ENCODE peak calls at places on chromosomes 5 and 9, in four cellular contexts. One of them, this sample, is unnamed.

GRCh38 chr5:149125386-149125891 is 15.9 kb upstream of the ABLIM3 start:
- DNase-seq in RWPE2: no peak
- DNase-seq in foreskin fibroblast: no peak
- DNase-seq in fibroblast of pulmonary artery: no peak
- DNase-seq in this sample: no peak

GRCh38 chr9:17394868-17395488 is 183.9 kb upstream of the SH3GL2 start:
- DNase-seq in RWPE2: no peak
- DNase-seq in foreskin fibroblast: no peak
- DNase-seq in fibroblast of pulmonary artery: no peak
- DNase-seq in this sample: no peak

GRCh38 chr9:125843646-125844045 is 96.5 kb downstream of the PBX3 start:
- DNase-seq in RWPE2: no peak
- DNase-seq in foreskin fibroblast: no peak
- DNase-seq in fibroblast of pulmonary artery: peak
- DNase-seq in this sample: peak

GRCh38 chr5:95393279-95393678 is 2.1 kb downstream of the FAM81B start:
- DNase-seq in RWPE2: no peak
- DNase-seq in foreskin fibroblast: no peak
- DNase-seq in fibroblast of pulmonary artery: no peak
- DNase-seq in this sample: no peak

GRCh38 chr5:142326480-142326938 is 1.7 kb upstream of the SPRY4 start:
- DNase-seq in RWPE2: no peak
- DNase-seq in foreskin fibroblast: no peak
- DNase-seq in fibroblast of pulmonary artery: no peak
- DNase-seq in this sample: peak

GRCh38 chr5:178388381-178389030 is 155.9 kb upstream of the PHYKPL start:
- DNase-seq in RWPE2: peak
- DNase-seq in foreskin fibroblast: no peak
- DNase-seq in fibroblast of pulmonary artery: peak
- DNase-seq in this sample: no peak

GRCh38 chr9:133716564-133717112 is 21.5 kb downstream of the SARDH start:
- DNase-seq in RWPE2: no peak
- DNase-seq in foreskin fibroblast: no peak
- DNase-seq in fibroblast of pulmonary artery: peak
- DNase-seq in this sample: peak

GRCh38 chr5:134026521-134027202 is 21.9 kb upstream of the VDAC1 start:
- DNase-seq in RWPE2: no peak
- DNase-seq in foreskin fibroblast: peak
- DNase-seq in fibroblast of pulmonary artery: peak
- DNase-seq in this sample: peak

GRCh38 chr5:149128023-149128875 is 13.0 kb upstream of the ABLIM3 start:
- DNase-seq in RWPE2: no peak
- DNase-seq in foreskin fibroblast: no peak
- DNase-seq in fibroblast of pulmonary artery: peak
- DNase-seq in this sample: peak

GRCh38 chr5:67160985-67161384 is 35.6 kb downstream of the CD180 start:
- DNase-seq in RWPE2: peak
- DNase-seq in foreskin fibroblast: no peak
- DNase-seq in fibroblast of pulmonary artery: peak
- DNase-seq in this sample: peak

GRCh38 chr5:126435261-126435660 is 12.1 kb downstream of the GRAMD2B start:
- DNase-seq in RWPE2: no peak
- DNase-seq in foreskin fibroblast: no peak
- DNase-seq in fibroblast of pulmonary artery: no peak
- DNase-seq in this sample: no peak

GRCh38 chr9:24625097-24625496 is 79.4 kb upstream of the IZUMO3 start:
- DNase-seq in RWPE2: no peak
- DNase-seq in foreskin fibroblast: no peak
- DNase-seq in fibroblast of pulmonary artery: no peak
- DNase-seq in this sample: no peak

GRCh38 chr9:110152704-110153374 is 55.1 kb downstream of the C9orf152 start:
- DNase-seq in RWPE2: no peak
- DNase-seq in foreskin fibroblast: no peak
- DNase-seq in fibroblast of pulmonary artery: peak
- DNase-seq in this sample: peak

GRCh38 chr5:68591850-68592249 is 376.3 kb downstream of the PIK3R1 start:
- DNase-seq in RWPE2: no peak
- DNase-seq in foreskin fibroblast: no peak
- DNase-seq in fibroblast of pulmonary artery: no peak
- DNase-seq in this sample: no peak

GRCh38 chr9:38022995-38023394 is 46.0 kb downstream of the SHB start:
- DNase-seq in RWPE2: no peak
- DNase-seq in foreskin fibroblast: no peak
- DNase-seq in fibroblast of pulmonary artery: no peak
- DNase-seq in this sample: no peak

GRCh38 chr9:87338075-87338989 is 159.3 kb upstream of the DAPK1 start:
- DNase-seq in RWPE2: no peak
- DNase-seq in foreskin fibroblast: no peak
- DNase-seq in fibroblast of pulmonary artery: no peak
- DNase-seq in this sample: no peak
- H3K4me3 ChIP-seq in RWPE2: no peak
- H3K4me3 ChIP-seq in foreskin fibroblast: no peak
- H3K4me3 ChIP-seq in fibroblast of pulmonary artery: no peak
- H3K4me3 ChIP-seq in this sample: no peak

DNA sequence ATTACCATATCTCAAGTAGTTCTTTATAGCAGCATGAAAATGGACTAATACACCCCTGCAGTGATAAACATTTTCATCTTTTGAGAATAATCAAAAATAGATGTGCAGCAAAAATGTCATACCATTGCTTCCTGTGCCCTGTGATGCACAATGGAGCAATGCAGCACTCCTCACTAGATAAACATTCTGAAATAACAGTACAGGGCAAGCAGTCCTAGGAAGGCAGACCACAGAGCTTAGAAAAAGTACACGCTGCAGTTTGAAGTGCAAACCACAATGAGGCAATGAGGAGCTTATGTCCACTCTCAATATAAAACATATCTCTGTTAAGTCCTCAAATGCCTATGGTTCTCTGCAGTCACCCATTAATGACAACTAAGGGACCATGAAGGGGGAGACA is 367.6 kb downstream of the PDE4D start:
- DNase-seq in RWPE2: no peak
- DNase-seq in foreskin fibroblast: peak
- DNase-seq in fibroblast of pulmonary artery: peak
- DNase-seq in this sample: no peak
- TF ChIP-seq CTCF in RWPE2: no peak
- TF ChIP-seq CTCF in foreskin fibroblast: no peak
- TF ChIP-seq CTCF in fibroblast of pulmonary artery: peak
- TF ChIP-seq CTCF in this sample: no peak

GRCh38 chr9:69484023-69484422 is 159.0 kb downstream of the ENTREP1 start:
- DNase-seq in RWPE2: no peak
- DNase-seq in foreskin fibroblast: no peak
- DNase-seq in fibroblast of pulmonary artery: no peak
- DNase-seq in this sample: no peak
- H3K4me3 ChIP-seq in RWPE2: no peak
- H3K4me3 ChIP-seq in foreskin fibroblast: no peak
- H3K4me3 ChIP-seq in fibroblast of pulmonary artery: no peak
- H3K4me3 ChIP-seq in this sample: no peak

GRCh38 chr5:150522504-150523464 is 14.9 kb downstream of the NDST1 start:
- DNase-seq in RWPE2: no peak
- DNase-seq in foreskin fibroblast: no peak
- DNase-seq in fibroblast of pulmonary artery: no peak
- DNase-seq in this sample: no peak

GRCh38 chr5:150521939-150522503 is 14.1 kb downstream of the NDST1 start:
- DNase-seq in RWPE2: no peak
- DNase-seq in foreskin fibroblast: no peak
- DNase-seq in fibroblast of pulmonary artery: no peak
- DNase-seq in this sample: no peak

GRCh38 chr5:150525163-150525562 is 17.2 kb downstream of the NDST1 start:
- DNase-seq in RWPE2: no peak
- DNase-seq in foreskin fibroblast: no peak
- DNase-seq in fibroblast of pulmonary artery: no peak
- DNase-seq in this sample: no peak

GRCh38 chr5:150525781-150526180 is 17.9 kb downstream of the NDST1 start:
- DNase-seq in RWPE2: no peak
- DNase-seq in foreskin fibroblast: no peak
- DNase-seq in fibroblast of pulmonary artery: no peak
- DNase-seq in this sample: no peak

GRCh38 chr5:150523472-150524350 is 15.8 kb downstream of the NDST1 start:
- DNase-seq in RWPE2: no peak
- DNase-seq in foreskin fibroblast: peak
- DNase-seq in fibroblast of pulmonary artery: peak
- DNase-seq in this sample: peak
- TF ChIP-seq CTCF in RWPE2: peak
- TF ChIP-seq CTCF in foreskin fibroblast: peak
- TF ChIP-seq CTCF in fibroblast of pulmonary artery: peak
- TF ChIP-seq CTCF in this sample: peak

DNA sequence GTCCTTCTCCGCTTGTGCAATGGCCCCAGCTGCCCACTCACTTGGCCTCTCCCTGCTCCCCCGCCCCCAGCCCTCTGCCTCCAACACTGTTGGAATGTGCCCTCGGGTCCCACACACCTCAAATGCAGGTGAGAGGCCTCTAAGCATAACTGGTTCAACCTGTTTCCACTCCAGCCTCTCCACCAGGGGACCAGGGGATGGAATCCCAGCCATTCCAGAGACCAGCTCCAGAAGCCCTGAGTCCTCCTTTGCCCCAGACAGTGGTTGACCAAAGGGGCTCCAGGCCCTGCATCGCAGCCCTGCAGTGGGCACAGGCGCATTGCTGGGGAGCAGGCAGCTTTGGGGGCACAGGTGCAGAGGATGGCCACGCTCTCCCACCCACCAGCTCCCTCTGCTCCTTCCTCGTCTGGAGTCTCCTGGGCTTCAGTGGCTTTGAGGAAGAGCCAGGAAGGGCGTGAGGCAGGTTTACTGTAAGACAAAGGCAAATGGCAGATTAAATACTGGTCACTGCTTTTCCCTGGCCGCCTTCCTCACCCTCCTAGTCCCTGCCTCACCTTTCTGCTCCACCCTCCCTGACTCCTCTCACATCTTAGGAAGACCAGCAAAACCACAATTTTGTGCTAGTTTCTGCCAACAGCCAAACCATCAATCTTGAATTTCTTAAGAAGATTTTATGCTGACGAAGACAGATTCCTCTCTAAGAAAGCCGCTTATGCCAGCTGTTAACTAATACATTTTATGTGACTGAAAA is 29.1 kb upstream of the IRX2 start:
- DNase-seq in RWPE2: peak
- DNase-seq in foreskin fibroblast: no peak
- DNase-seq in fibroblast of pulmonary artery: no peak
- DNase-seq in this sample: no peak
- H3K4me3 ChIP-seq in RWPE2: no peak
- H3K4me3 ChIP-seq in foreskin fibroblast: no peak
- H3K4me3 ChIP-seq in fibroblast of pulmonary artery: no peak
- H3K4me3 ChIP-seq in this sample: no peak

DNA sequence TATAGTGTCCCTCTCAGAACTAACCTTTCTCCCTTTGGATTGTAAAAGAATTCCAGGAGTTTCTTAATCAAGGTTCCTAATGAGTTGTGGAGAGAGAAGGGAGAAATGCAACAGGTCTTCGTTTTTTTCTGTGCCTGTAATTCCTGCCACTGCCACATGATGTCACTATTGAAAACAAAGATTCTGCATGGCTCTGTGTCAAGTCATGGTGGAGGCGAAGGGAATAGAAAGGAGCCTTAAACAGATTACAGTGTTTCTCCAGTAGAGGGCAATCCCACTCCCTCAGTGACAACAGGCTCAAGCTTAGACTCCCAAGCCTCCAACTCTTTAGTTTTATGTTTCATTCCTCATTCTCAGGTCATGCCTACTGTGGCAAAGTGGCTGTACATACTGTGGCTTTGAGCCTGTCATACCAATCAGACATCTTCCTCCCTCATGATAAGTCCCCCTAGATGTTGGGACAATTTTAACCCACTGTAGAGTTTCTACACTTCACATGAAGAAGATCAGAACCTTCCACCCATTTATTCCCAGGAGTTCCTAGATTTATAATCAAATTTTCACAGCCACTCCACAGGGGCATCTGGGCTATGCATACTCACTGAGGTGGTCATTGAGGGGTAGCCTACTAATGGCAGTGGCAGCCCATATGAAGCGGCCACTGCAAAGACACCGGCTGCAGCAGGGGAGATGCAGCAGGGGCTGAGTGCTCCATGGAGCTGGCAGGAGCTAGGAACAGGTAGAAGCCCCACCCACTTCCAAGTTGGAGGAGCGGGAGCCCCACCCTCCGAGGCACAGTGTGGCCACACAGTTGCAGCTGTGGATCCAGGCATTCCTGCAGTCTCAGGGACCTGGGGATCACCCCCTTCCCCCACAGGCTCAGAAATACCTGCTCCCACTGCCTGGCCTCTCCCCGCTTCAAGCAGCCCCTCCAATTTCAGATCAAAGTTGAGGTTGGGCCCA is 97.4 kb upstream of the TRIM32 start:
- DNase-seq in RWPE2: no peak
- DNase-seq in foreskin fibroblast: peak
- DNase-seq in fibroblast of pulmonary artery: peak
- DNase-seq in this sample: peak
- TF ChIP-seq CTCF in RWPE2: peak
- TF ChIP-seq CTCF in foreskin fibroblast: peak
- TF ChIP-seq CTCF in fibroblast of pulmonary artery: peak
- TF ChIP-seq CTCF in this sample: peak

GRCh38 chr5:14347522-14347921 is 204.4 kb downstream of the TRIO start:
- DNase-seq in RWPE2: no peak
- DNase-seq in foreskin fibroblast: no peak
- DNase-seq in fibroblast of pulmonary artery: no peak
- DNase-seq in this sample: no peak

GRCh38 chr5:14341571-14342225 is 198.6 kb downstream of the TRIO start:
- DNase-seq in RWPE2: no peak
- DNase-seq in foreskin fibroblast: no peak
- DNase-seq in fibroblast of pulmonary artery: no peak
- DNase-seq in this sample: no peak

GRCh38 chr5:14342306-14342705 is 199.2 kb downstream of the TRIO start:
- DNase-seq in RWPE2: no peak
- DNase-seq in foreskin fibroblast: no peak
- DNase-seq in fibroblast of pulmonary artery: peak
- DNase-seq in this sample: peak

GRCh38 chr5:14339467-14339866 is 196.3 kb downstream of the TRIO start:
- DNase-seq in RWPE2: no peak
- DNase-seq in foreskin fibroblast: no peak
- DNase-seq in fibroblast of pulmonary artery: no peak
- DNase-seq in this sample: no peak

GRCh38 chr5:14343376-14343775 is 200.2 kb downstream of the TRIO start:
- DNase-seq in RWPE2: no peak
- DNase-seq in foreskin fibroblast: no peak
- DNase-seq in fibroblast of pulmonary artery: no peak
- DNase-seq in this sample: no peak
- H3K4me3 ChIP-seq in RWPE2: no peak
- H3K4me3 ChIP-seq in foreskin fibroblast: no peak
- H3K4me3 ChIP-seq in fibroblast of pulmonary artery: no peak
- H3K4me3 ChIP-seq in this sample: no peak

DNA sequence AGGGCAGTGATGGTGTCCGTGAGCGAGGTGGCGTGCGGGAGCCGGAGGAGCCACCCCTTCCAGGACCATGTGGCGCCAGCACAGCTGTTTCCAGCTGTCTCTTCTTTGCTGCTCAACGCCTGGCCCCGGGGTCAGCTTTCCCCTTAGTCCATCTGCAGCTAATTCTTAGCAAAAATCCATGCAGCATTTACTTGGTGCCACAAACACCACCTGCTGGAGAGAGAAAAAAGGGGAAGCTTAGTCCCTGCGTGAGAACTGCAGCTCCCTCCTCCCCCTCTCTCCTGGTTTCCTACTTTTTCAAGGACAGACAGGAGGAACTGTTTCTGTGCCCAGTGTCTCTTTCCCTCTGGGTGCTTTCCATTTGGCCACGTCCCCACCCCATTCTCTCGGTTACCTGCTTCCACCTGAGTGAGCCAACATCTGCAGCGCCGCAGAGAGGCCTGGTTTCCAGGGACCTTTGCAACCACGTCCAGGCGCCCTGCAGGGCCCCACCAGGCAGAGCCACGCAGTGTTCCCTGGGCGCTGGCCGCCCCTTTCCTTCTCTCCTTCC is 3.4 kb downstream of the SLC6A19 start:
- DNase-seq in RWPE2: peak
- DNase-seq in foreskin fibroblast: peak
- DNase-seq in fibroblast of pulmonary artery: peak
- DNase-seq in this sample: peak
- TF ChIP-seq CTCF in RWPE2: peak
- TF ChIP-seq CTCF in foreskin fibroblast: peak
- TF ChIP-seq CTCF in fibroblast of pulmonary artery: peak
- TF ChIP-seq CTCF in this sample: peak

This sample was measured in fibroblast of the aortic adventitia.